ENCODE peak calls at places on chromosomes 1 and 21, in eight cellular contexts. N is Daoy; M is activated naive CD4-positive, alpha-beta T cell; I is stimulated activated CD8-positive, alpha-beta memory T cell treated with anti-CD3 and anti-CD28 coated beads, Interleukin-4, amount 100 ng/mL, for 1 hour; K is Calu3; L is tibial artery; W is nephron progenitor cell; Z is colonic mucosa. D is an unnamed sample.

GRCh38 chr1:55718758-55719671 is 503.9 kb upstream of the USP24 start:
- DNase-seq in N (peak), W (no peak), M (no peak), K (no peak), Z (peak), L (peak), I (no peak), D (peak)

GRCh38 chr1:43868741-43869067 is 64.9 kb upstream of the ARTN start:
- DNase-seq in L (no peak), Z (no peak), K (no peak), M (no peak), N (no peak), W (no peak), I (no peak), D (no peak)

GRCh38 chr1:110529011-110529410 is 10.0 kb upstream of the KCNA10 start:
- DNase-seq in M (no peak), K (no peak), W (no peak), L (no peak), I (no peak), Z (no peak), N (no peak), D (no peak)

GRCh38 chr1:201019321-201019977 is 4.1 kb downstream of the KIF21B start:
- DNase-seq in M (peak), W (no peak), L (no peak), N (peak), Z (peak), I (peak), K (peak), D (peak)

GRCh38 chr1:225565845-225566244 is 87.1 kb downstream of the ENAH start:
- DNase-seq in L (no peak), N (no peak), M (no peak), I (no peak), W (no peak), Z (no peak), K (no peak), D (no peak)

GRCh38 chr1:184695023-184695422 is 59.6 kb downstream of the EDEM3 start:
- DNase-seq in Z (no peak), L (no peak), K (no peak), M (no peak), I (no peak), W (no peak), N (no peak), D (no peak)

GRCh38 chr1:6262570-6263420 is 1.9 kb upstream of the GPR153 start:
- DNase-seq in N (no peak), L (no peak), I (no peak), W (peak), K (no peak), M (no peak), Z (peak), D (no peak)

GRCh38 chr1:234963180-234963903 is 165.3 kb downstream of the TOMM20 start:
- DNase-seq in K (peak), W (no peak), Z (peak), I (peak), M (peak), N (peak), L (peak), D (peak)

GRCh38 chr1:246479061-246479460 is 28.0 kb downstream of the SMYD3 start:
- DNase-seq in M (no peak), Z (no peak), N (no peak), W (no peak), L (no peak), K (no peak), I (no peak), D (no peak)

GRCh38 chr1:2193514-2194251 is 889 bp downstream of the FAAP20 start:
- DNase-seq in I (no peak), Z (no peak), N (no peak), K (no peak), L (no peak), W (no peak), M (no peak), D (no peak)

GRCh38 chr1:209490013-209490412 is 93.5 kb upstream of the CAMK1G start:
- DNase-seq in L (no peak), I (no peak), K (no peak), W (no peak), Z (no peak), M (no peak), N (no peak), D (peak)

GRCh38 chr1:42788021-42788420 is 3.2 kb downstream of the TMEM269 start:
- DNase-seq in K (no peak), I (no peak), Z (no peak), N (no peak), M (no peak), W (no peak), L (no peak), D (no peak)

GRCh38 chr1:154808261-154808908 is 61.7 kb downstream of the KCNN3 start:
- DNase-seq in L (no peak), N (no peak), Z (no peak), K (no peak), I (no peak), M (no peak), W (no peak), D (no peak)

GRCh38 chr21:43906585-43907370 is 41.8 kb downstream of the AGPAT3 start:
- DNase-seq in N (no peak), Z (no peak), L (peak), M (no peak), W (no peak), K (no peak), I (no peak), D (no peak)

GRCh38 chr1:22115281-22115680 is 27.6 kb downstream of the WNT4 start:
- DNase-seq in K (no peak), I (no peak), M (no peak), N (no peak), Z (no peak), W (no peak), L (no peak), D (no peak)

GRCh38 chr21:32321480-32321879 is 22.8 kb downstream of the MRAP start:
- DNase-seq in N (no peak), K (no peak), I (no peak), Z (no peak), W (no peak), L (no peak), M (no peak), D (no peak)